ENCODE peak calls at places on chromosome 9, in ten cellular contexts. K, G, V, A, M, U, X, B, J and Q are unnamed samples. For H3K36me3 and H3K4me1, the result is how much of the 10 kb centered on the place peaks cover.

GRCh38 chr9:81472701-81473100 is 216.6 kb downstream of the TLE1 start:
- DNase-seq in K (no peak), G (no peak), V (no peak), A (no peak), M (no peak), U (no peak), X (no peak), B (no peak), J (no peak), Q (no peak)

GRCh38 chr9:84949258-84949657 is 279.7 kb downstream of the NTRK2 start:
- DNase-seq in K (no peak), G (no peak), V (no peak), A (no peak), M (no peak), U (no peak), X (no peak), B (no peak), J (no peak), Q (no peak)

GRCh38 chr9:18361621-18362020 is 112.3 kb upstream of the ADAMTSL1 start:
- DNase-seq in K (no peak), G (no peak), V (no peak), A (no peak), M (no peak), U (no peak), X (no peak), B (no peak), J (no peak), Q (no peak)

GRCh38 chr9:96491880-96492525 is 42.0 kb downstream of the HABP4 start:
- DNase-seq in K (no peak), G (no peak), V (no peak), A (no peak), M (no peak), U (no peak), X (no peak), B (no peak), J (no peak), Q (no peak)

GRCh38 chr9:124291801-124292396 is 34.1 kb downstream of the NEK6 start:
- DNase-seq in K (peak), G (no peak), V (peak), A (no peak), M (peak), U (no peak), X (peak), B (no peak), J (no peak), Q (peak)

GRCh38 chr9:88215181-88216131 is 77.2 kb upstream of the SPATA31C2 start:
- DNase-seq in K (no peak), G (no peak), V (no peak), A (no peak), M (no peak), U (no peak), X (no peak), B (no peak), J (no peak), Q (no peak)

GRCh38 chr9:133702798-133703570 is 35.2 kb downstream of the SARDH start:
- DNase-seq in K (no peak), G (no peak), V (no peak), A (no peak), M (no peak), U (no peak), X (no peak), B (no peak), J (no peak), Q (no peak)

GRCh38 chr9:112890106-112891081 is at the start of gene SLC46A2:
- DNase-seq in K (peak), G (no peak), V (peak), A (peak), M (peak), U (no peak), X (no peak), B (no peak), J (no peak), Q (no peak)

GRCh38 chr9:125427556-125427955 is 165.9 kb downstream of the GAPVD1 start:
- DNase-seq in K (no peak), G (no peak), V (no peak), A (no peak), M (no peak), U (no peak), X (no peak), B (no peak), J (no peak), Q (no peak)

GRCh38 chr9:83538172-83538889 is at the start of gene FRMD3:
- DNase-seq in K (peak), G (no peak), V (peak), A (peak), M (peak), U (peak), X (peak), B (no peak), J (peak), Q (peak)

GRCh38 chr9:26426732-26427131 is 465.9 kb downstream of the CAAP1 start:
- DNase-seq in K (no peak), G (no peak), V (no peak), A (no peak), M (no peak), U (no peak), X (no peak), B (no peak), J (no peak), Q (no peak)

GRCh38 chr9:29214702-29215248 is 1641.5 kb upstream of the C9orf72 start:
- DNase-seq in K (no peak), G (no peak), V (no peak), A (peak), M (peak), U (no peak), X (no peak), B (no peak), J (no peak), Q (no peak)

GRCh38 chr9:132160802-132161742 is 786 bp upstream of the NTNG2 start:
- DNase-seq in K (no peak), G (peak), V (no peak), A (peak), M (no peak), U (peak), X (no peak), B (no peak), J (peak), Q (peak)

GRCh38 chr9:115910899-115911298 is 242.7 kb upstream of the PAPPA start:
- DNase-seq in K (no peak), G (no peak), V (no peak), A (no peak), M (no peak), U (no peak), X (no peak), B (no peak), J (no peak), Q (no peak)

GRCh38 chr9:34454571-34455065 is 3.8 kb downstream of the FAM219A start:
- DNase-seq in K (peak), G (no peak), V (peak), A (peak), M (no peak), U (no peak), X (peak), B (peak), J (peak), Q (no peak)

GRCh38 chr9:11973011-11973410 is 720.2 kb upstream of the TYRP1 start:
- DNase-seq in K (no peak), G (no peak), V (no peak), A (no peak), M (no peak), U (no peak), X (no peak), B (no peak), J (no peak), Q (no peak)

GRCh38 chr9:115008536-115008935 is 78.1 kb upstream of the TNFSF8 start:
- DNase-seq in K (no peak), G (no peak), V (peak), A (no peak), M (no peak), U (no peak), X (peak), B (no peak), J (peak), Q (no peak)

GRCh38 chr9:14511452-14511851 is 181.8 kb downstream of the ZDHHC21 start:
- DNase-seq in K (no peak), G (no peak), V (no peak), A (no peak), M (no peak), U (no peak), X (no peak), B (peak), J (peak), Q (no peak)

GRCh38 chr9:129026442-129027223 is 1.5 kb downstream of the SH3GLB2 start:
- DNase-seq in K (no peak), G (no peak), V (peak), A (peak), M (peak), U (peak), X (no peak), B (no peak), J (peak), Q (no peak)

GRCh38 chr9:134710912-134711311 is 69.3 kb downstream of the COL5A1 start:
- DNase-seq in K (no peak), G (no peak), V (no peak), A (no peak), M (no peak), U (no peak), X (no peak), B (no peak), J (peak), Q (no peak)

GRCh38 chr9:134708672-134709038 is 67.1 kb downstream of the COL5A1 start:
- DNase-seq in K (no peak), G (no peak), V (no peak), A (no peak), M (no peak), U (no peak), X (no peak), B (no peak), J (no peak), Q (no peak)

GRCh38 chr9:134712243-134712642 is 70.6 kb downstream of the COL5A1 start:
- DNase-seq in K (no peak), G (no peak), V (no peak), A (no peak), M (no peak), U (no peak), X (no peak), B (no peak), J (no peak), Q (no peak)

GRCh38 chr9:134709512-134710270 is 68.1 kb downstream of the COL5A1 start:
- DNase-seq in K (no peak), G (no peak), V (no peak), A (peak), M (no peak), U (no peak), X (no peak), B (no peak), J (no peak), Q (no peak)

GRCh38 chr9:134710271-134710540 is 68.6 kb downstream of the COL5A1 start:
- DNase-seq in K (no peak), G (no peak), V (no peak), A (no peak), M (no peak), U (no peak), X (no peak), B (no peak), J (no peak), Q (no peak)
- H3K36me3 ChIP-seq in K (under half), G (under half), V (under half), A (under half), M (under half), U (under half), X (half or more), B (under half), J (under half), Q (under half)

GRCh38 chr9:131012396-131012917 is 3.5 kb downstream of the LAMC3 start:
- DNase-seq in K (no peak), G (no peak), V (no peak), A (peak), M (no peak), U (no peak), X (no peak), B (no peak), J (no peak), Q (no peak)

GRCh38 chr9:131013771-131014676 is 5.0 kb downstream of the LAMC3 start:
- DNase-seq in K (no peak), G (no peak), V (no peak), A (no peak), M (no peak), U (no peak), X (no peak), B (peak), J (no peak), Q (no peak)

GRCh38 chr9:131012023-131012334 is 3.0 kb downstream of the LAMC3 start:
- DNase-seq in K (no peak), G (no peak), V (no peak), A (no peak), M (peak), U (no peak), X (no peak), B (no peak), J (no peak), Q (no peak)

GRCh38 chr9:131011274-131012022 is 2.5 kb downstream of the LAMC3 start:
- DNase-seq in K (no peak), G (no peak), V (no peak), A (peak), M (no peak), U (no peak), X (no peak), B (peak), J (no peak), Q (no peak)

DNA sequence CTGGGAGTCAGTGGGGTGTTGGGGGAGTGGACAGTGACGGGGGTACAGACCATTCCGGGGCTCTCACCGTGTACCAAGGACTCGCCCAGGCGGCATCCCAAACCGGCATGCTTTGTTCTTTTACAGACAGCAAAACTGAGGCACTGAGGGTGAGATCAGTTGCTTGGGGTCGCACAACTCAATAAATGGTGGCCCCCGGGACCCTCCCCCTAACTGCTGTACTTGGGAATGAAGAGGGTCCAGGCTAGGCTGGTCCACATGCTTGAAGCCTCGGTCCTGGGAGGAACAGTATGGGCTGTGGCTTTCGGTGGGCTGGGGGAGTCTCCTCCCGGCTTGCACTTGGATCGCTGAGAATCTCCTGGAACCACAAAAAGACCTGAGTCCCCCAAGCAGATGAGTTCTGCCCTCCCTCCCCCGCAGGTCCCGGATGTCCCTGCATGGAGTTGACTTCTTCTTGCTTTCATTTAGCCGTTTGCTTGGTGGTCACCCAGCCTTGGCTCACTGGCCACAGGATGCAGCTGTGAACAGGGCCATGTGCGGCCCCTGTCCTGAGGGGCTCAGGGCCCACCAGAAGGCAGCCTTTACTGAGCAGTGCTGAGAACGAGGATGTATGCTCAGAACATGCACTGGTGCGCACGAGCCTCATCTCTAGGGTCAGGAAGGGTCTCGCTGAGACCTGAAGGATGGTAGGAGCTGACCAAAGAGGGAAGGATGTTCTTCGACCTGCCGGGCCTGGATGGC is 4.2 kb downstream of the LAMC3 start:
- DNase-seq in K (no peak), G (no peak), V (no peak), A (no peak), M (no peak), U (no peak), X (no peak), B (peak), J (no peak), Q (no peak)
- H3K27ac ChIP-seq in K (no peak), G (no peak), V (no peak), A (no peak), M (no peak), U (no peak), X (no peak), B (no peak), J (no peak), Q (no peak)

GRCh38 chr9:71766663-71767062 is 1.6 kb downstream of the CEMIP2 start:
- DNase-seq in K (no peak), G (no peak), V (no peak), A (no peak), M (no peak), U (no peak), X (no peak), B (no peak), J (no peak), Q (peak)

GRCh38 chr9:71772726-71773125 is 4.4 kb upstream of the CEMIP2 start:
- DNase-seq in K (no peak), G (no peak), V (no peak), A (no peak), M (no peak), U (no peak), X (no peak), B (no peak), J (no peak), Q (no peak)

GRCh38 chr9:71768388-71769174 is at the start of gene CEMIP2:
- DNase-seq in K (peak), G (peak), V (peak), A (peak), M (peak), U (peak), X (peak), B (peak), J (peak), Q (peak)

GRCh38 chr9:71767421-71768321 is 642 bp downstream of the CEMIP2 start:
- DNase-seq in K (peak), G (no peak), V (peak), A (no peak), M (peak), U (no peak), X (no peak), B (peak), J (peak), Q (no peak)

DNA sequence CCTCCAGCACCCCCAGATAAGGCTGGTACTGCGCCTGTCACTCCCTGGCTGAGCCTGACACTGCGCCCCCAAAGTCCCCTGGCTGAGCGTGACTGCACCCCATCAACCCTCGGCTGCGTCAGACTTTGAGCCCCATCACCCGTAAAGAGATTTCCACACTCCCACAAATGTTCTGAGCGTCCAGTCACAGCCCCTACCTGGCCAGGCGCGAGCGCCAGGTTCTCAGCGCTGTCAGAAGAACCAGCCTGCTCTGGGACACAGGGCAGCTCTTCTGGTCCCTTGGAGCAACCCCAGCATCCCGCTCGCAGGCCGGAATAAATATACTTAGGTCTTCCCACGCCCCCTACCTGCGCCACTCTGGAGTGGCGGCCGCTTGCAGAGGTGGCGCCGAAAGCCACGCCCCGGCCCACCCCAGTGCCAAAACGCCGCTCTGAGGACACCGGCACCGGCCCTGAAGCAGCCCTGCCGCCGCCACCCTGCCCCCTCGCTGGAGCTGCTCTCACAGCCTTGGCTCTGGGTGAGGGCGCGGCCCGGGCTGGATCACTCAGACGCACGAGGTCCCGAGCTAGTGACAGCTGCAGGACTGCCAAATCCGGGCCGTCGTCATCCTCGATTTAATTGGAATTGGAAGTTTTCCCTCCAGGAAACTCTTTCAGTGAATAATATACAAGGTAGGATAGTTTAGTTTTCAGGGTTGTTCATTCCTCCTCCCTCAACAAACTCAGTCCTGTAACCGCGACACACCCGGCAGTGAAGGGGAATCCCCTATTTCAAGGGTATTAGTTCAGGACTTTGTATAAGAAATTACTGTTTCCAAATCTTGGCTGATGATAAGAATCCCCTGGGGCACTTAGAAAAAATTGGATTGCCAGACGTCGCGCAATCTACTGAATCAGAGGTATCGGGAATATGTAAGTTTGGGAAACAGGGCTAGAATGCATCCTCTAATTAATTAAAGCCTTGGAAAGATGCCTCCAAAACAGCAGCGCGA is 1.2 kb upstream of the CEMIP2 start:
- DNase-seq in K (peak), G (peak), V (peak), A (peak), M (peak), U (peak), X (peak), B (peak), J (peak), Q (peak)
- H3K4me1 ChIP-seq in K (under half), G (under half), V (under half), A (under half), M (under half), U (under half), X (under half), B (under half), J (under half), Q (under half)

GRCh38 chr9:123020796-123021195 is 12.7 kb upstream of the GPR21 start:
- DNase-seq in K (no peak), G (no peak), V (no peak), A (no peak), M (no peak), U (no peak), X (no peak), B (no peak), J (no peak), Q (no peak)
- H3K36me3 ChIP-seq in K (half or more), G (under half), V (under half), A (half or more), M (under half), U (under half), X (under half), B (under half), J (under half), Q (under half)

GRCh38 chr9:108609895-108610253 is 245.9 kb downstream of the ACTL7B start:
- DNase-seq in K (no peak), G (no peak), V (no peak), A (no peak), M (no peak), U (no peak), X (no peak), B (no peak), J (no peak), Q (no peak)
- H3K27ac ChIP-seq in K (no peak), G (no peak), V (no peak), A (no peak), M (no peak), U (no peak), X (no peak), B (no peak), J (no peak), Q (no peak)

GRCh38 chr9:121651014-121651294 is 480 bp upstream of the DAB2IP start:
- DNase-seq in K (no peak), G (no peak), V (no peak), A (no peak), M (no peak), U (no peak), X (no peak), B (no peak), J (no peak), Q (no peak)
- H3K4me1 ChIP-seq in K (half or more), G (under half), V (under half), A (under half), M (under half), U (under half), X (under half), B (under half), J (under half), Q (under half)

DNA sequence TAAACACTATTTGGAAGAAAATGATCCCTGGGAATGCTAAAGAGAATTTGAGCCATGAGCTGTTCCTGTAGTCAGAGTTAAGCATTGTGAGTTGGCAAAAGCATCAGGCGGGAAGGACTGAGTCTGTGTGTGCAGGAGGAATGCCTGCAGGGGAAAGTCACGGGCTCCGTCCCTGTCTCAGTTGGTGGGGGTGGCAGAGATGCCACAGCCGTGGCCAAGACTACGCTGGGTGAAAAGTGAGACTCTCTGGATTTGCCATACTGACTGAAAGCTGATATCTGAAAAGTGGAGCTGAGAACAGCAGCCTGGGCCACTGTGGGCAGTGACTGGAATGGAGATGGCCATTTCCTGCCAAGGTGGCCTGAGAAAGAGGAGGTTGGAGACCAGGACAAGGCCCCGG is 37.1 kb downstream of the SYK start:
- DNase-seq in K (no peak), G (no peak), V (no peak), A (no peak), M (no peak), U (no peak), X (no peak), B (no peak), J (no peak), Q (no peak)
- H3K36me3 ChIP-seq in K (under half), G (under half), V (under half), A (under half), M (under half), U (under half), X (under half), B (under half), J (under half), Q (under half)